ENCODE peak calls at places on chromosomes 2 and 18, in six cellular contexts. W is D341Med; J is naive thymus-derived CD4-positive, alpha-beta T cell; B is AML-193; S is neuronal stem cell; Y is astrocyte of the spinal cord. T is an unnamed sample.

GRCh38 chr18:48921305-48922202 is 29.2 kb downstream of the SMAD7 start:
- DNase-seq in Y (no peak), B (no peak), J (no peak), W (no peak), S (no peak), T (no peak)

GRCh38 chr18:3619746-3620145 is 169.8 kb downstream of the TGIF1 start:
- DNase-seq in S (no peak), W (no peak), J (no peak), B (no peak), Y (no peak), T (no peak)

GRCh38 chr2:151238527-151239487 is 22.9 kb downstream of the RBM43 start:
- DNase-seq in J (no peak), S (peak), Y (peak), W (peak), B (peak), T (no peak)

GRCh38 chr2:153222231-153223165 is 256.1 kb downstream of the RPRM start:
- DNase-seq in J (no peak), B (no peak), S (no peak), W (no peak), Y (no peak), T (no peak)

GRCh38 chr2:17245921-17246320 is 272.3 kb downstream of the RAD51AP2 start:
- DNase-seq in Y (no peak), W (no peak), B (no peak), S (no peak), J (no peak), T (no peak)

GRCh38 chr2:95326433-95327140 is 29.4 kb downstream of the KCNIP3 start:
- DNase-seq in S (no peak), W (no peak), Y (no peak), B (no peak), J (no peak), T (no peak)

GRCh38 chr2:60476206-60476946 is 77.1 kb downstream of the BCL11A start:
- DNase-seq in B (no peak), J (no peak), S (no peak), Y (no peak), W (no peak), T (no peak)

GRCh38 chr2:225889452-225889851 is 489.9 kb downstream of the NYAP2 start:
- DNase-seq in S (no peak), W (peak), Y (peak), B (peak), J (no peak), T (peak)

GRCh38 chr2:143034292-143035074 is 94.7 kb upstream of the ARHGAP15 start:
- DNase-seq in B (peak), W (peak), J (peak), S (peak), Y (peak), T (peak)

T was measured in GM19239.